ENCODE peak calls at places on chromosome 3, in six cellular contexts. L is H9, P is neuronal stem cell, E is IMR-90, M is trophoblast cell, Y is H1. Z is an unnamed sample.

GRCh38 chr3:186365202-186365974 is 3.4 kb upstream of the DGKG start:
- DNase-seq in L (no peak), P (no peak), E (peak; percentile 4), M (no peak), Y (no peak), Z (no peak)

GRCh38 chr3:104598848-104599501 is 767.7 kb upstream of the ALCAM start:
- DNase-seq in L (no peak), P (no peak), E (no peak), M (no peak), Y (no peak), Z (no peak)

GRCh38 chr3:40994611-40995010 is 204.7 kb upstream of the CTNNB1 start:
- DNase-seq in L (no peak), P (no peak), E (no peak), M (no peak), Y (no peak), Z (peak; percentile 59)

GRCh38 chr3:115819785-115820384 is 196.6 kb downstream of the GAP43 start:
- DNase-seq in L (peak; percentile 50), P (peak; percentile 59), E (peak; percentile 90), M (peak; percentile 51), Y (no peak), Z (peak; percentile 85)

GRCh38 chr3:39166134-39166710 is 12.8 kb upstream of the CSRNP1 start:
- DNase-seq in L (no peak), P (no peak), E (peak; percentile 94), M (peak; percentile 81), Y (no peak), Z (peak; percentile 98)

GRCh38 chr3:167940241-167940640 is 155.5 kb downstream of the GOLIM4 start:
- DNase-seq in L (no peak), P (no peak), E (no peak), M (no peak), Y (no peak), Z (peak; percentile 21)

GRCh38 chr3:168417016-168417415 is 321.3 kb upstream of the GOLIM4 start:
- DNase-seq in L (no peak), P (no peak), E (no peak), M (peak; percentile 94), Y (no peak), Z (no peak)

GRCh38 chr3:47082519-47082918 is 81.4 kb downstream of the SETD2 start:
- DNase-seq in L (no peak), P (no peak), E (peak; percentile 89), M (no peak), Y (no peak), Z (peak; percentile 88)

GRCh38 chr3:53028641-53029040 is 17.2 kb downstream of the SFMBT1 start:
- DNase-seq in L (no peak), P (no peak), E (no peak), M (no peak), Y (no peak), Z (no peak)

DNA sequence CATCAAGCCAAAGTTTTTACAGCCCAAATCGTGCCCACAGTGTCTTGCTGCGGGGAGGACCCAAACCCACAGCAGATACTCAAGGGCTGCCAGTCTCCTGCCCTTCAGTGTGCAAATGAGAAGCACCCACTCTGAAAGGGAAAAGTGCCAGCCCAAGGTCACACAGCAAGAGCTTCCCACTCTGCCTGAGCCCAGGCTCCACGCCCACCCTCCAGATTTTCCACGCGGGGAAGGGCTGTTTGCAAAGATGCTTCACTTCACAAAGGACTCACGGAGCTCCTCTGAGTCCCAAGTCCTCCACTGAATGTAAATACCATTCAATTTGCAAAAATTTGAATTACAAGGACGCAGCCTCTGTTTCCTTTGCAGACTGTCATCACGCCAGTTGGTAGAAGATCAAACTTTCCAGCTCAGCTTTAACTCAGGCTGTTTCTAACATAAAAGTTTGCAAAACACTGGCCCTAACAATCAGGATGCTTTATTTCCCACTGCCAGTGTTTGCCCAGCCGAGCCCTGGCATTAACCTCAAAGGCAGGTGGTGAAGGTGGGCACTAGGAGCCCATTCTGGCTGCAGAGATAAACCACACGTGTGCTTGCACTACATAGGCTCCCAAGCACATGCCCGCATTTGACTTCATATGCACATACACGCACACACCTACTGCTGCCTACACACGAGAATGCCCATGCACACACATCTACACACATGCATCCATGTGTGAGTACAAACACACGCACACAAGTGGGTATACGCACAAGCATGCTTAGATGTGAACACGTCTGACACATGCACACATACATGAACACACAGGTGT is 7.6 kb downstream of the CACNA2D2 start:
- DNase-seq in L (no peak), P (no peak), E (no peak), M (no peak), Y (no peak), Z (no peak)
- H3K23ac ChIP-seq in L (no peak overlapping the region), P (no peak overlapping the region), E (no peak overlapping the region), M (no peak overlapping the region), Y (no peak overlapping the region), Z (no peak overlapping the region)

GRCh38 chr3:13348100-13348499 is 72.0 kb downstream of the NUP210 start:
- DNase-seq in L (no peak), P (no peak), E (no peak), M (no peak), Y (no peak), Z (no peak)

GRCh38 chr3:13346481-13347389 is 73.4 kb downstream of the NUP210 start:
- DNase-seq in L (peak; percentile 85), P (no peak), E (no peak), M (no peak), Y (peak; percentile 73), Z (no peak)

GRCh38 chr3:13348671-13349396 is 71.3 kb downstream of the NUP210 start:
- DNase-seq in L (peak; percentile 67), P (no peak), E (peak; percentile 7), M (no peak), Y (no peak), Z (peak; percentile 18)

GRCh38 chr3:13345772-13346171 is 74.3 kb downstream of the NUP210 start:
- DNase-seq in L (no peak), P (no peak), E (no peak), M (no peak), Y (no peak), Z (no peak)

DNA sequence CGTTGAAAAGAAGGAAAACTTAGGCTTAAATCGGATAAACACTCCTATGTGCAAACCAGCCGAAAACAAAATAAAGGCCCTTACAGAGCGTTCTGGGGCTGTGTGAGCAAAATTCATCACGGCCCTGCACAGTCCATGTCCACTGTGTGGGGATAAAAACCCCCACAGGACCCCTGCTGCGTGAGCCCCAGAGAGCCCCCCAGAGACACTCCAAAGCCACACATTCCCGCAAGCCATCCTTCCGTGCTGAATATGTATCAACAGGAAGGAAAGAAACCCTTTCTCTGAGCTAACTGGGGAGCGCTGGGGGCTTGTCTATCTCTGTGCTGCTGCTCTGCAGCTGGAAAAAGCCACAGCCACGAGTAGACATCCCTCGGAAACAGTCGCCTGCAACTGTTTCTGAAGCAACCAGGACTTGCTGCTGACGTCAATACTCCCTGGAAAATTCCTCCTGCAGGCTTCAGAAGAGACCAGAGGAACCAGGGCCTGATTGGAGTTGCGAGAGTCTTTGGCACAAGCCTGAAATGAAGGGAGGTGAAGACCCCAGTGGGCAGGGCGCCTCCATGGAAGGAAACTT is 72.6 kb downstream of the NUP210 start:
- DNase-seq in L (peak; percentile 74), P (no peak), E (peak; percentile 49), M (no peak), Y (peak; percentile 61), Z (peak; percentile 81)
- H4K91ac ChIP-seq in L (no peak overlapping the region), P (no peak overlapping the region), E (no peak overlapping the region), M (no peak overlapping the region), Y (peak overlapping the region; percentile 96), Z (no peak overlapping the region)

GRCh38 chr3:193871093-193871485 is 264.9 kb upstream of the HES1 start:
- DNase-seq in L (no peak), P (no peak), E (no peak), M (no peak), Y (no peak), Z (no peak)

GRCh38 chr3:193870376-193871092 is 265.4 kb upstream of the HES1 start:
- DNase-seq in L (peak; percentile 58), P (no peak), E (peak; percentile 12), M (peak; percentile 98), Y (no peak), Z (peak; percentile 60)

GRCh38 chr3:193872265-193872753 is 263.6 kb upstream of the HES1 start:
- DNase-seq in L (no peak), P (no peak), E (peak; percentile 98), M (peak; percentile 94), Y (no peak), Z (peak; percentile 81)

GRCh38 chr3:193868590-193868989 is 267.4 kb upstream of the HES1 start:
- DNase-seq in L (no peak), P (no peak), E (no peak), M (no peak), Y (no peak), Z (no peak)

DNA sequence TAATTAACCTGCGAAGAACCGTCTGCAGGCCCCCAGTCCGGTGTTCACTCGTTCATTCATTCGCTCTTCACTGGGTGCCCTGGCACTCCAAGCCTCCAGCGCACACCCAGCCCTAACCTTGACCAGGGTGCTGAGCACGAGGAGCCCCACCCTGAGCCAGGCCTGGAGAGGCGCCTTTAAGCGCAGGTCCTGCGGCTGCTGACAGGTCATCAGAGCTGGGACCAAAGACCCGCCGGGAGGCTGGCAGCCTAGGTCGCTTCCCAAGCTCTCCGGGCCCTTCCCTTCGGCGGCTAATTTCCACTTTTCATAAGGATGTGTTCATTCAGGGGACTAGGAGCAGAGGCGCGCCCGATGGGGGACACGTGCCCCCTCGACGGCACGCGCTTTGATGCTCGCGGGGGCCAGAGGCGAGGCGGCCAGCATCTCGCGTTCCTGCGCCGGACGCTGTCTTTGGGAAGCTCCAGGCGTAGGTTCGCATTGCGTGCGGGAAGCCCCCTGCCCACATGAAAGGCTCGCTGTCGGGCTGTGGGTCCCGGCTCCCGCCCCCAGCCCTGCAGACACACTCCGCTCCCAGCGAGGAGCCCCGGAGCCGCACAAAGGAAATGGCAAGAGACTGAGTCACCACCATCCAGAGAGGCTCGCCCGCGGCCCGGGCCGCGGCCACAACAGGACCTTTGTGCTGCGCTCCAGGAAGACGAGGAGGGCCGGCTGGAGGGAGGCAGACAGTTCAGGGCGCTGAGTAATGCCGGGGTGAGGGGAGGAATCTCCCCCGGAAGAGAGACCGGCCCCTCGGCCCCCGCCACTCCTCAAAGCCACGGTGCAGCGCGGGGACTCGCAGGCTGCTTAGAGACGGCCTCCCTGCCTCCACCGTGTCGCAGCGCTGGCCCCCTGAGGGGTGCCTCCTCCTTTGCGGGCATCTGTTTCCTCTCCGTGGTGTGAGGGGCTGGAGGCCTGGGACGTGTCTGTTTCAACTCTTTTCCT is 266.4 kb upstream of the HES1 start:
- DNase-seq in L (peak; percentile 88), P (peak; percentile 60), E (peak; percentile 91), M (peak; percentile 83), Y (peak; percentile 74), Z (peak; percentile 96)
- H3K23ac ChIP-seq in L (no peak overlapping the region), P (no peak overlapping the region), E (peak overlapping the region; percentile 57), M (no peak overlapping the region), Y (no peak overlapping the region), Z (peak overlapping the region; percentile 5)

GRCh38 chr3:17771177-17772048 is 29.0 kb upstream of the TBC1D5 start:
- DNase-seq in L (no peak), P (no peak), E (no peak), M (no peak), Y (no peak), Z (peak; percentile 7)

GRCh38 chr3:17772556-17772955 is 30.1 kb upstream of the TBC1D5 start:
- DNase-seq in L (no peak), P (no peak), E (no peak), M (no peak), Y (no peak), Z (no peak)

GRCh38 chr3:17770682-17771081 is 28.3 kb upstream of the TBC1D5 start:
- DNase-seq in L (no peak), P (no peak), E (no peak), M (no peak), Y (no peak), Z (no peak)

DNA sequence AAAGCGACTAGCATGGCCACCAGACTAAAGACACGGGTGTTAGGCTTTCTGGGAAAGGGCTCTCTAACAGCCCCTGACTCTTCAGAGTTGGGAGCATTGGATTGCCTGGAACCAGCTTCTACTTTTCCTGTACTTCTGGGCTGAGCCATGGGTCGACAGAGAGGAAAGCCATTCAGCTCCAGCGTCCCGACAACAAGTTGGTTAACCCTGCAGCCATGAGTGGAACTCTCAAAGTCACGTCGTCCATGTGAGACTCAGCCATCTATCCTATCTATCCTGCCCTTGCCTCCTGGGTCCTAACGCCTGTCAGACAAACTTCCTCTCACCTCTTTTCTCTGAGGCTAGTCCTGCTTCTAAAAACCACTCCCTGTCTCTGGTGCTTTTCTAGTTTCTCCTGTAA is 32.6 kb upstream of the TBC1D5 start:
- DNase-seq in L (no peak), P (no peak), E (no peak), M (no peak), Y (no peak), Z (no peak)
- H4K91ac ChIP-seq in L (no peak overlapping the region), P (no peak overlapping the region), E (no peak overlapping the region), M (no peak overlapping the region), Y (no peak overlapping the region), Z (no peak overlapping the region)